ENCODE peak calls at places on chromosomes 2 and 18, in seven cellular contexts. One of them, this sample, is unnamed.

GRCh38 chr2:195613922-195614321 is 43.1 kb upstream of the SLC39A10 start:
- DNase-seq in CD8-positive, alpha-beta memory T cell: no peak
- DNase-seq in lower leg skin: no peak
- DNase-seq in left ventricle myocardium inferior: no peak
- DNase-seq in foreskin keratinocyte: peak; percentile 78
- DNase-seq in GM04504: peak; percentile 69
- DNase-seq in activated CD4-positive, alpha-beta T cell treated with anti-CD3 and anti-CD28 coated beads for 24 hours: no peak
- DNase-seq in this sample: peak; percentile 61

GRCh38 chr2:237547841-237548416 is 18.4 kb upstream of the PRLH start:
- DNase-seq in CD8-positive, alpha-beta memory T cell: no peak
- DNase-seq in lower leg skin: no peak
- DNase-seq in left ventricle myocardium inferior: no peak
- DNase-seq in foreskin keratinocyte: no peak
- DNase-seq in GM04504: no peak
- DNase-seq in activated CD4-positive, alpha-beta T cell treated with anti-CD3 and anti-CD28 coated beads for 24 hours: no peak
- DNase-seq in this sample: no peak

GRCh38 chr18:10322408-10322807 is 132.0 kb upstream of the APCDD1 start:
- DNase-seq in CD8-positive, alpha-beta memory T cell: no peak
- DNase-seq in lower leg skin: no peak
- DNase-seq in left ventricle myocardium inferior: no peak
- DNase-seq in foreskin keratinocyte: no peak
- DNase-seq in GM04504: no peak
- DNase-seq in activated CD4-positive, alpha-beta T cell treated with anti-CD3 and anti-CD28 coated beads for 24 hours: no peak
- DNase-seq in this sample: no peak

GRCh38 chr18:48742304-48742703 is 203.5 kb downstream of the CTIF start:
- DNase-seq in CD8-positive, alpha-beta memory T cell: no peak
- DNase-seq in lower leg skin: no peak
- DNase-seq in left ventricle myocardium inferior: no peak
- DNase-seq in foreskin keratinocyte: no peak
- DNase-seq in GM04504: no peak
- DNase-seq in activated CD4-positive, alpha-beta T cell treated with anti-CD3 and anti-CD28 coated beads for 24 hours: no peak
- DNase-seq in this sample: no peak

GRCh38 chr2:46601328-46601963 is 122.1 kb downstream of the TMEM247 start:
- DNase-seq in CD8-positive, alpha-beta memory T cell: no peak
- DNase-seq in lower leg skin: no peak
- DNase-seq in left ventricle myocardium inferior: no peak
- DNase-seq in foreskin keratinocyte: no peak
- DNase-seq in GM04504: no peak
- DNase-seq in activated CD4-positive, alpha-beta T cell treated with anti-CD3 and anti-CD28 coated beads for 24 hours: no peak
- DNase-seq in this sample: peak; percentile 28

GRCh38 chr2:160379399-160379798 is 114.2 kb downstream of the RBMS1 start:
- DNase-seq in CD8-positive, alpha-beta memory T cell: no peak
- DNase-seq in lower leg skin: no peak
- DNase-seq in left ventricle myocardium inferior: no peak
- DNase-seq in foreskin keratinocyte: no peak
- DNase-seq in GM04504: peak; percentile 73
- DNase-seq in activated CD4-positive, alpha-beta T cell treated with anti-CD3 and anti-CD28 coated beads for 24 hours: no peak
- DNase-seq in this sample: peak; percentile 92

GRCh38 chr2:103144837-103145236 is 383.0 kb downstream of the TMEM182 start:
- DNase-seq in CD8-positive, alpha-beta memory T cell: no peak
- DNase-seq in lower leg skin: no peak
- DNase-seq in left ventricle myocardium inferior: no peak
- DNase-seq in foreskin keratinocyte: no peak
- DNase-seq in GM04504: no peak
- DNase-seq in activated CD4-positive, alpha-beta T cell treated with anti-CD3 and anti-CD28 coated beads for 24 hours: no peak
- DNase-seq in this sample: no peak

GRCh38 chr2:71937401-71937800 is 210.3 kb downstream of the CYP26B1 start:
- DNase-seq in CD8-positive, alpha-beta memory T cell: no peak
- DNase-seq in lower leg skin: no peak
- DNase-seq in left ventricle myocardium inferior: no peak
- DNase-seq in foreskin keratinocyte: no peak
- DNase-seq in GM04504: no peak
- DNase-seq in activated CD4-positive, alpha-beta T cell treated with anti-CD3 and anti-CD28 coated beads for 24 hours: no peak
- DNase-seq in this sample: no peak

GRCh38 chr2:25165992-25166618 is 2.3 kb downstream of the POMC start:
- DNase-seq in CD8-positive, alpha-beta memory T cell: peak; percentile 31
- DNase-seq in lower leg skin: no peak
- DNase-seq in left ventricle myocardium inferior: no peak
- DNase-seq in foreskin keratinocyte: no peak
- DNase-seq in GM04504: no peak
- DNase-seq in activated CD4-positive, alpha-beta T cell treated with anti-CD3 and anti-CD28 coated beads for 24 hours: peak; percentile 18
- DNase-seq in this sample: no peak

GRCh38 chr2:213145723-213146242 is 5.6 kb downstream of the IKZF2 start:
- DNase-seq in CD8-positive, alpha-beta memory T cell: no peak
- DNase-seq in lower leg skin: no peak
- DNase-seq in left ventricle myocardium inferior: no peak
- DNase-seq in foreskin keratinocyte: no peak
- DNase-seq in GM04504: no peak
- DNase-seq in activated CD4-positive, alpha-beta T cell treated with anti-CD3 and anti-CD28 coated beads for 24 hours: no peak
- DNase-seq in this sample: no peak

GRCh38 chr2:56008661-56009411 is 85.3 kb upstream of the EFEMP1 start:
- DNase-seq in CD8-positive, alpha-beta memory T cell: no peak
- DNase-seq in lower leg skin: no peak
- DNase-seq in left ventricle myocardium inferior: peak; percentile 33
- DNase-seq in foreskin keratinocyte: no peak
- DNase-seq in GM04504: peak; percentile 47
- DNase-seq in activated CD4-positive, alpha-beta T cell treated with anti-CD3 and anti-CD28 coated beads for 24 hours: no peak
- DNase-seq in this sample: peak; percentile 97

GRCh38 chr2:230717595-230717994 is 5.0 kb downstream of the CAB39 start:
- DNase-seq in CD8-positive, alpha-beta memory T cell: no peak
- DNase-seq in lower leg skin: no peak
- DNase-seq in left ventricle myocardium inferior: no peak
- DNase-seq in foreskin keratinocyte: no peak
- DNase-seq in GM04504: no peak
- DNase-seq in activated CD4-positive, alpha-beta T cell treated with anti-CD3 and anti-CD28 coated beads for 24 hours: no peak
- DNase-seq in this sample: no peak

GRCh38 chr2:12416600-12416999 is 300.1 kb upstream of the TRIB2 start:
- DNase-seq in CD8-positive, alpha-beta memory T cell: peak; percentile 60
- DNase-seq in lower leg skin: no peak
- DNase-seq in left ventricle myocardium inferior: peak; percentile 50
- DNase-seq in foreskin keratinocyte: no peak
- DNase-seq in GM04504: no peak
- DNase-seq in activated CD4-positive, alpha-beta T cell treated with anti-CD3 and anti-CD28 coated beads for 24 hours: peak; percentile 22
- DNase-seq in this sample: peak; percentile 42

GRCh38 chr2:100880730-100881129 is 60.8 kb downstream of the NPAS2 start:
- DNase-seq in CD8-positive, alpha-beta memory T cell: no peak
- DNase-seq in lower leg skin: peak; percentile 74
- DNase-seq in left ventricle myocardium inferior: no peak
- DNase-seq in foreskin keratinocyte: no peak
- DNase-seq in GM04504: no peak
- DNase-seq in activated CD4-positive, alpha-beta T cell treated with anti-CD3 and anti-CD28 coated beads for 24 hours: no peak
- DNase-seq in this sample: peak; percentile 61

GRCh38 chr2:217160978-217161973 is 301.4 kb upstream of the TNP1 start:
- DNase-seq in CD8-positive, alpha-beta memory T cell: no peak
- DNase-seq in lower leg skin: no peak
- DNase-seq in left ventricle myocardium inferior: no peak
- DNase-seq in foreskin keratinocyte: no peak
- DNase-seq in GM04504: no peak
- DNase-seq in activated CD4-positive, alpha-beta T cell treated with anti-CD3 and anti-CD28 coated beads for 24 hours: no peak
- DNase-seq in this sample: no peak

GRCh38 chr2:215567504-215567903 is 131.6 kb upstream of the FN1 start:
- DNase-seq in CD8-positive, alpha-beta memory T cell: no peak
- DNase-seq in lower leg skin: no peak
- DNase-seq in left ventricle myocardium inferior: no peak
- DNase-seq in foreskin keratinocyte: no peak
- DNase-seq in GM04504: no peak
- DNase-seq in activated CD4-positive, alpha-beta T cell treated with anti-CD3 and anti-CD28 coated beads for 24 hours: no peak
- DNase-seq in this sample: no peak

GRCh38 chr2:206802654-206803514 is 37.5 kb downstream of the FASTKD2 start:
- DNase-seq in CD8-positive, alpha-beta memory T cell: no peak
- DNase-seq in lower leg skin: no peak
- DNase-seq in left ventricle myocardium inferior: no peak
- DNase-seq in foreskin keratinocyte: no peak
- DNase-seq in GM04504: no peak
- DNase-seq in activated CD4-positive, alpha-beta T cell treated with anti-CD3 and anti-CD28 coated beads for 24 hours: no peak
- DNase-seq in this sample: no peak

GRCh38 chr2:241156997-241157441 is 6.8 kb downstream of the PPP1R7 start:
- DNase-seq in CD8-positive, alpha-beta memory T cell: no peak
- DNase-seq in lower leg skin: no peak
- DNase-seq in left ventricle myocardium inferior: no peak
- DNase-seq in foreskin keratinocyte: no peak
- DNase-seq in GM04504: no peak
- DNase-seq in activated CD4-positive, alpha-beta T cell treated with anti-CD3 and anti-CD28 coated beads for 24 hours: no peak
- DNase-seq in this sample: no peak

GRCh38 chr2:206328979-206329378 is 54.5 kb downstream of the ZDBF2 start:
- DNase-seq in CD8-positive, alpha-beta memory T cell: no peak
- DNase-seq in lower leg skin: no peak
- DNase-seq in left ventricle myocardium inferior: no peak
- DNase-seq in foreskin keratinocyte: no peak
- DNase-seq in GM04504: no peak
- DNase-seq in activated CD4-positive, alpha-beta T cell treated with anti-CD3 and anti-CD28 coated beads for 24 hours: no peak
- DNase-seq in this sample: no peak

GRCh38 chr2:132668189-132668833 is 1.7 kb downstream of the LYPD1 start:
- DNase-seq in CD8-positive, alpha-beta memory T cell: no peak
- DNase-seq in lower leg skin: no peak
- DNase-seq in left ventricle myocardium inferior: no peak
- DNase-seq in foreskin keratinocyte: no peak
- DNase-seq in GM04504: no peak
- DNase-seq in activated CD4-positive, alpha-beta T cell treated with anti-CD3 and anti-CD28 coated beads for 24 hours: no peak
- DNase-seq in this sample: no peak

GRCh38 chr2:242030226-242030575 is 160.7 kb downstream of the RTP5 start:
- DNase-seq in CD8-positive, alpha-beta memory T cell: no peak
- DNase-seq in lower leg skin: peak; percentile 43
- DNase-seq in left ventricle myocardium inferior: no peak
- DNase-seq in foreskin keratinocyte: no peak
- DNase-seq in GM04504: no peak
- DNase-seq in activated CD4-positive, alpha-beta T cell treated with anti-CD3 and anti-CD28 coated beads for 24 hours: no peak
- DNase-seq in this sample: no peak

GRCh38 chr2:70777450-70777849 is 9.4 kb upstream of the ADD2 start:
- DNase-seq in CD8-positive, alpha-beta memory T cell: no peak
- DNase-seq in lower leg skin: no peak
- DNase-seq in left ventricle myocardium inferior: no peak
- DNase-seq in foreskin keratinocyte: no peak
- DNase-seq in GM04504: no peak
- DNase-seq in activated CD4-positive, alpha-beta T cell treated with anti-CD3 and anti-CD28 coated beads for 24 hours: no peak
- DNase-seq in this sample: no peak

GRCh38 chr2:201949036-201950012 is 84.3 kb upstream of the FZD7 start:
- DNase-seq in CD8-positive, alpha-beta memory T cell: no peak
- DNase-seq in lower leg skin: no peak
- DNase-seq in left ventricle myocardium inferior: no peak
- DNase-seq in foreskin keratinocyte: no peak
- DNase-seq in GM04504: no peak
- DNase-seq in activated CD4-positive, alpha-beta T cell treated with anti-CD3 and anti-CD28 coated beads for 24 hours: no peak
- DNase-seq in this sample: no peak

GRCh38 chr2:39114771-39115170 is 6.1 kb downstream of the SOS1 start:
- DNase-seq in CD8-positive, alpha-beta memory T cell: no peak
- DNase-seq in lower leg skin: no peak
- DNase-seq in left ventricle myocardium inferior: no peak
- DNase-seq in foreskin keratinocyte: no peak
- DNase-seq in GM04504: no peak
- DNase-seq in activated CD4-positive, alpha-beta T cell treated with anti-CD3 and anti-CD28 coated beads for 24 hours: no peak
- DNase-seq in this sample: no peak

GRCh38 chr2:172461591-172462392 is 34.4 kb downstream of the ITGA6 start:
- DNase-seq in CD8-positive, alpha-beta memory T cell: peak; percentile 59
- DNase-seq in lower leg skin: peak; percentile 90
- DNase-seq in left ventricle myocardium inferior: peak; percentile 53
- DNase-seq in foreskin keratinocyte: no peak
- DNase-seq in GM04504: no peak
- DNase-seq in activated CD4-positive, alpha-beta T cell treated with anti-CD3 and anti-CD28 coated beads for 24 hours: peak; percentile 65
- DNase-seq in this sample: peak; percentile 41

GRCh38 chr18:55477537-55478300 is 110.3 kb downstream of the TCF4 start:
- DNase-seq in CD8-positive, alpha-beta memory T cell: peak; percentile 3
- DNase-seq in lower leg skin: no peak
- DNase-seq in left ventricle myocardium inferior: no peak
- DNase-seq in foreskin keratinocyte: peak; percentile 22
- DNase-seq in GM04504: no peak
- DNase-seq in activated CD4-positive, alpha-beta T cell treated with anti-CD3 and anti-CD28 coated beads for 24 hours: no peak
- DNase-seq in this sample: peak; percentile 73

GRCh38 chr2:9795071-9795470 is 48.2 kb upstream of the TAF1B start:
- DNase-seq in CD8-positive, alpha-beta memory T cell: no peak
- DNase-seq in lower leg skin: no peak
- DNase-seq in left ventricle myocardium inferior: no peak
- DNase-seq in foreskin keratinocyte: no peak
- DNase-seq in GM04504: no peak
- DNase-seq in activated CD4-positive, alpha-beta T cell treated with anti-CD3 and anti-CD28 coated beads for 24 hours: no peak
- DNase-seq in this sample: no peak

GRCh38 chr2:236700703-236701102 is 131.1 kb downstream of the ACKR3 start:
- DNase-seq in CD8-positive, alpha-beta memory T cell: no peak
- DNase-seq in lower leg skin: no peak
- DNase-seq in left ventricle myocardium inferior: no peak
- DNase-seq in foreskin keratinocyte: no peak
- DNase-seq in GM04504: no peak
- DNase-seq in activated CD4-positive, alpha-beta T cell treated with anti-CD3 and anti-CD28 coated beads for 24 hours: no peak
- DNase-seq in this sample: no peak

GRCh38 chr18:70194227-70194890 is 11.1 kb downstream of the RTTN start:
- DNase-seq in CD8-positive, alpha-beta memory T cell: no peak
- DNase-seq in lower leg skin: no peak
- DNase-seq in left ventricle myocardium inferior: no peak
- DNase-seq in foreskin keratinocyte: no peak
- DNase-seq in GM04504: no peak
- DNase-seq in activated CD4-positive, alpha-beta T cell treated with anti-CD3 and anti-CD28 coated beads for 24 hours: no peak
- DNase-seq in this sample: no peak